ENCODE peak calls at places on chromosomes 7 and 10, in eight cellular contexts. One of them, this sample, is unnamed.

GRCh38 chr7:101106387-101106786 is 20.5 kb upstream of the SERPINE1 start:
- DNase-seq in heart left ventricle: no peak
- DNase-seq in CD8-positive, alpha-beta T cell: no peak
- DNase-seq in colonic mucosa: no peak
- DNase-seq in OCI-LY7: no peak
- DNase-seq in Peyer's patch: no peak
- DNase-seq in cardiac muscle cell: no peak
- DNase-seq in ovary: no peak
- DNase-seq in this sample: no peak

GRCh38 chr10:113539789-113540188 is 13.1 kb upstream of the HABP2 start:
- DNase-seq in Peyer's patch: no peak
- DNase-seq in OCI-LY7: no peak
- DNase-seq in CD8-positive, alpha-beta T cell: no peak
- DNase-seq in colonic mucosa: no peak
- DNase-seq in ovary: no peak
- DNase-seq in heart left ventricle: no peak
- DNase-seq in cardiac muscle cell: peak; percentile 33
- DNase-seq in this sample: peak; percentile 73

GRCh38 chr7:90945104-90945752 is 319.0 kb upstream of the FZD1 start:
- DNase-seq in Peyer's patch: no peak
- DNase-seq in CD8-positive, alpha-beta T cell: no peak
- DNase-seq in colonic mucosa: no peak
- DNase-seq in heart left ventricle: no peak
- DNase-seq in ovary: no peak
- DNase-seq in OCI-LY7: no peak
- DNase-seq in cardiac muscle cell: peak; percentile 82
- DNase-seq in this sample: no peak

GRCh38 chr10:119667562-119668328 is 16.6 kb downstream of the BAG3 start:
- DNase-seq in ovary: peak; percentile 43
- DNase-seq in OCI-LY7: no peak
- DNase-seq in cardiac muscle cell: peak; percentile 93
- DNase-seq in colonic mucosa: no peak
- DNase-seq in heart left ventricle: peak; percentile 88
- DNase-seq in CD8-positive, alpha-beta T cell: no peak
- DNase-seq in Peyer's patch: peak; percentile 16
- DNase-seq in this sample: no peak

GRCh38 chr7:20661884-20662283 is 46.4 kb downstream of the ABCB5 start:
- DNase-seq in colonic mucosa: no peak
- DNase-seq in heart left ventricle: no peak
- DNase-seq in OCI-LY7: no peak
- DNase-seq in CD8-positive, alpha-beta T cell: no peak
- DNase-seq in ovary: no peak
- DNase-seq in cardiac muscle cell: no peak
- DNase-seq in Peyer's patch: no peak
- DNase-seq in this sample: no peak

GRCh38 chr7:155515318-155515717 is 31.0 kb downstream of the CNPY1 start:
- DNase-seq in cardiac muscle cell: no peak
- DNase-seq in Peyer's patch: no peak
- DNase-seq in OCI-LY7: no peak
- DNase-seq in colonic mucosa: no peak
- DNase-seq in CD8-positive, alpha-beta T cell: no peak
- DNase-seq in heart left ventricle: no peak
- DNase-seq in ovary: no peak
- DNase-seq in this sample: no peak

GRCh38 chr10:102114861-102115618 is 5.1 kb downstream of the LDB1 start:
- DNase-seq in CD8-positive, alpha-beta T cell: peak; percentile 86
- DNase-seq in OCI-LY7: peak; percentile 87
- DNase-seq in colonic mucosa: peak; percentile 96
- DNase-seq in Peyer's patch: peak; percentile 96
- DNase-seq in heart left ventricle: peak; percentile 92
- DNase-seq in cardiac muscle cell: peak; percentile 84
- DNase-seq in ovary: peak; percentile 91
- DNase-seq in this sample: peak; percentile 91

GRCh38 chr7:155811560-155811894 is 736 bp downstream of the SHH start:
- DNase-seq in cardiac muscle cell: no peak
- DNase-seq in ovary: no peak
- DNase-seq in OCI-LY7: no peak
- DNase-seq in heart left ventricle: no peak
- DNase-seq in Peyer's patch: no peak
- DNase-seq in CD8-positive, alpha-beta T cell: no peak
- DNase-seq in colonic mucosa: peak; percentile 79
- DNase-seq in this sample: no peak

GRCh38 chr10:50625663-50626062 is 1.9 kb upstream of the SGMS1 start:
- DNase-seq in Peyer's patch: no peak
- DNase-seq in heart left ventricle: no peak
- DNase-seq in colonic mucosa: peak; percentile 36
- DNase-seq in CD8-positive, alpha-beta T cell: no peak
- DNase-seq in cardiac muscle cell: peak; percentile 36
- DNase-seq in ovary: no peak
- DNase-seq in OCI-LY7: peak; percentile 33
- DNase-seq in this sample: no peak

GRCh38 chr10:34049887-34050286 is 715.4 kb upstream of the NRP1 start:
- DNase-seq in CD8-positive, alpha-beta T cell: no peak
- DNase-seq in ovary: no peak
- DNase-seq in Peyer's patch: no peak
- DNase-seq in colonic mucosa: no peak
- DNase-seq in cardiac muscle cell: peak; percentile 59
- DNase-seq in OCI-LY7: no peak
- DNase-seq in heart left ventricle: no peak
- DNase-seq in this sample: no peak

GRCh38 chr7:137944168-137944567 is 57.7 kb downstream of the CREB3L2 start:
- DNase-seq in cardiac muscle cell: peak; percentile 30
- DNase-seq in CD8-positive, alpha-beta T cell: no peak
- DNase-seq in Peyer's patch: no peak
- DNase-seq in colonic mucosa: no peak
- DNase-seq in OCI-LY7: no peak
- DNase-seq in ovary: no peak
- DNase-seq in heart left ventricle: no peak
- DNase-seq in this sample: no peak

GRCh38 chr7:22219739-22220493 is 137.0 kb downstream of the RAPGEF5 start:
- DNase-seq in CD8-positive, alpha-beta T cell: no peak
- DNase-seq in OCI-LY7: no peak
- DNase-seq in ovary: no peak
- DNase-seq in heart left ventricle: no peak
- DNase-seq in colonic mucosa: no peak
- DNase-seq in cardiac muscle cell: peak; percentile 68
- DNase-seq in Peyer's patch: no peak
- DNase-seq in this sample: no peak

GRCh38 chr10:47048533-47048905 is 137.3 kb downstream of the PTPN20 start:
- DNase-seq in OCI-LY7: no peak
- DNase-seq in colonic mucosa: no peak
- DNase-seq in CD8-positive, alpha-beta T cell: no peak
- DNase-seq in heart left ventricle: peak; percentile 7
- DNase-seq in cardiac muscle cell: peak; percentile 51
- DNase-seq in Peyer's patch: no peak
- DNase-seq in ovary: no peak
- DNase-seq in this sample: peak; percentile 54

GRCh38 chr10:23293145-23293724 is 51.4 kb downstream of the C10orf67 start:
- DNase-seq in heart left ventricle: no peak
- DNase-seq in OCI-LY7: peak; percentile 50
- DNase-seq in Peyer's patch: no peak
- DNase-seq in CD8-positive, alpha-beta T cell: no peak
- DNase-seq in cardiac muscle cell: peak; percentile 52
- DNase-seq in colonic mucosa: peak; percentile 27
- DNase-seq in ovary: no peak
- DNase-seq in this sample: no peak

GRCh38 chr7:6237002-6237401 is 35.4 kb downstream of the CYTH3 start:
- DNase-seq in cardiac muscle cell: no peak
- DNase-seq in Peyer's patch: no peak
- DNase-seq in OCI-LY7: no peak
- DNase-seq in heart left ventricle: no peak
- DNase-seq in ovary: no peak
- DNase-seq in CD8-positive, alpha-beta T cell: no peak
- DNase-seq in colonic mucosa: no peak
- DNase-seq in this sample: no peak

GRCh38 chr10:20277820-20278219 is 461.6 kb downstream of the PLXDC2 start:
- DNase-seq in OCI-LY7: no peak
- DNase-seq in CD8-positive, alpha-beta T cell: no peak
- DNase-seq in heart left ventricle: no peak
- DNase-seq in ovary: no peak
- DNase-seq in cardiac muscle cell: no peak
- DNase-seq in colonic mucosa: no peak
- DNase-seq in Peyer's patch: no peak
- DNase-seq in this sample: no peak

GRCh38 chr10:127149613-127150081 is 46.7 kb downstream of the INSYN2A start:
- DNase-seq in CD8-positive, alpha-beta T cell: no peak
- DNase-seq in Peyer's patch: no peak
- DNase-seq in colonic mucosa: no peak
- DNase-seq in ovary: no peak
- DNase-seq in cardiac muscle cell: peak; percentile 10
- DNase-seq in OCI-LY7: no peak
- DNase-seq in heart left ventricle: no peak
- DNase-seq in this sample: no peak

GRCh38 chr10:72883861-72884260 is 9.7 kb upstream of the OIT3 start:
- DNase-seq in Peyer's patch: no peak
- DNase-seq in colonic mucosa: no peak
- DNase-seq in ovary: no peak
- DNase-seq in cardiac muscle cell: no peak
- DNase-seq in OCI-LY7: no peak
- DNase-seq in heart left ventricle: no peak
- DNase-seq in CD8-positive, alpha-beta T cell: no peak
- DNase-seq in this sample: no peak

GRCh38 chr10:103690281-103690680 is 165.1 kb downstream of the SH3PXD2A start:
- DNase-seq in colonic mucosa: no peak
- DNase-seq in ovary: no peak
- DNase-seq in heart left ventricle: no peak
- DNase-seq in CD8-positive, alpha-beta T cell: no peak
- DNase-seq in cardiac muscle cell: no peak
- DNase-seq in OCI-LY7: no peak
- DNase-seq in Peyer's patch: no peak
- DNase-seq in this sample: no peak

GRCh38 chr10:91162050-91162494 is 58.4 kb upstream of the PCGF5 start:
- DNase-seq in Peyer's patch: no peak
- DNase-seq in colonic mucosa: no peak
- DNase-seq in heart left ventricle: no peak
- DNase-seq in cardiac muscle cell: peak; percentile 24
- DNase-seq in ovary: no peak
- DNase-seq in CD8-positive, alpha-beta T cell: no peak
- DNase-seq in OCI-LY7: no peak
- DNase-seq in this sample: no peak

GRCh38 chr7:130095812-130096211 is 25.5 kb downstream of the KLHDC10 start:
- DNase-seq in colonic mucosa: no peak
- DNase-seq in ovary: no peak
- DNase-seq in heart left ventricle: no peak
- DNase-seq in cardiac muscle cell: no peak
- DNase-seq in CD8-positive, alpha-beta T cell: no peak
- DNase-seq in Peyer's patch: no peak
- DNase-seq in OCI-LY7: no peak
- DNase-seq in this sample: no peak

GRCh38 chr10:7945469-7946187 is 108.9 kb upstream of the GATA3 start:
- DNase-seq in CD8-positive, alpha-beta T cell: no peak
- DNase-seq in OCI-LY7: no peak
- DNase-seq in cardiac muscle cell: no peak
- DNase-seq in colonic mucosa: no peak
- DNase-seq in heart left ventricle: no peak
- DNase-seq in Peyer's patch: no peak
- DNase-seq in ovary: no peak
- DNase-seq in this sample: no peak

GRCh38 chr7:1030444-1031070 is 13.8 kb upstream of the GPR146 start:
- DNase-seq in Peyer's patch: no peak
- DNase-seq in CD8-positive, alpha-beta T cell: no peak
- DNase-seq in colonic mucosa: no peak
- DNase-seq in cardiac muscle cell: no peak
- DNase-seq in ovary: no peak
- DNase-seq in heart left ventricle: no peak
- DNase-seq in OCI-LY7: peak; percentile 78
- DNase-seq in this sample: no peak

GRCh38 chr10:46236537-46236887 is 50.3 kb upstream of the ANTXRL start:
- DNase-seq in CD8-positive, alpha-beta T cell: peak; percentile 5
- DNase-seq in cardiac muscle cell: no peak
- DNase-seq in heart left ventricle: no peak
- DNase-seq in Peyer's patch: peak; percentile 3
- DNase-seq in OCI-LY7: no peak
- DNase-seq in ovary: no peak
- DNase-seq in colonic mucosa: peak; percentile 7
- DNase-seq in this sample: no peak

GRCh38 chr10:19713800-19714525 is 102.3 kb upstream of the PLXDC2 start:
- DNase-seq in OCI-LY7: no peak
- DNase-seq in heart left ventricle: no peak
- DNase-seq in CD8-positive, alpha-beta T cell: no peak
- DNase-seq in colonic mucosa: no peak
- DNase-seq in ovary: no peak
- DNase-seq in Peyer's patch: no peak
- DNase-seq in cardiac muscle cell: peak; percentile 46
- DNase-seq in this sample: no peak

GRCh38 chr10:44981172-44982113 is 2.8 kb upstream of the DEPP1 start:
- DNase-seq in cardiac muscle cell: peak; percentile 89
- DNase-seq in Peyer's patch: no peak
- DNase-seq in heart left ventricle: peak; percentile 79
- DNase-seq in ovary: peak; percentile 39
- DNase-seq in CD8-positive, alpha-beta T cell: no peak
- DNase-seq in colonic mucosa: no peak
- DNase-seq in OCI-LY7: no peak
- DNase-seq in this sample: peak; percentile 14
- H3K4me1 ChIP-seq in cardiac muscle cell: peaks cover 61% of the 10 kb centered on the region
- H3K4me1 ChIP-seq in Peyer's patch: no peaks in the 10 kb centered on the region
- H3K4me1 ChIP-seq in heart left ventricle: peaks cover 14% of the 10 kb centered on the region
- H3K4me1 ChIP-seq in ovary: peaks cover 52% of the 10 kb centered on the region
- H3K4me1 ChIP-seq in CD8-positive, alpha-beta T cell: no peaks in the 10 kb centered on the region
- H3K4me1 ChIP-seq in colonic mucosa: peaks cover 19% of the 10 kb centered on the region
- H3K4me1 ChIP-seq in OCI-LY7: no peaks in the 10 kb centered on the region
- H3K4me1 ChIP-seq in this sample: peaks cover 60% of the 10 kb centered on the region

GRCh38 chr7:17302575-17303142 is 4.2 kb downstream of the AHR start:
- DNase-seq in colonic mucosa: no peak
- DNase-seq in Peyer's patch: no peak
- DNase-seq in CD8-positive, alpha-beta T cell: no peak
- DNase-seq in cardiac muscle cell: peak; percentile 47
- DNase-seq in heart left ventricle: no peak
- DNase-seq in OCI-LY7: no peak
- DNase-seq in ovary: no peak
- DNase-seq in this sample: no peak
- H3K4me3 ChIP-seq in colonic mucosa: no peak overlapping the region
- H3K4me3 ChIP-seq in Peyer's patch: no peak overlapping the region
- H3K4me3 ChIP-seq in CD8-positive, alpha-beta T cell: no peak overlapping the region
- H3K4me3 ChIP-seq in cardiac muscle cell: no peak overlapping the region
- H3K4me3 ChIP-seq in heart left ventricle: peak overlapping the region; percentile 18
- H3K4me3 ChIP-seq in OCI-LY7: no peak overlapping the region
- H3K4me3 ChIP-seq in ovary: no peak overlapping the region
- H3K4me3 ChIP-seq in this sample: no peak overlapping the region

GRCh38 chr10:66844176-66844947 is 81.5 kb upstream of the LRRTM3 start:
- DNase-seq in colonic mucosa: no peak
- DNase-seq in ovary: no peak
- DNase-seq in heart left ventricle: no peak
- DNase-seq in OCI-LY7: no peak
- DNase-seq in cardiac muscle cell: peak; percentile 13
- DNase-seq in CD8-positive, alpha-beta T cell: no peak
- DNase-seq in Peyer's patch: no peak
- DNase-seq in this sample: no peak
- TF ChIP-seq CTCF in colonic mucosa: no peak
- TF ChIP-seq CTCF in ovary: no peak
- TF ChIP-seq CTCF in heart left ventricle: no peak
- TF ChIP-seq CTCF in OCI-LY7: no peak
- TF ChIP-seq CTCF in cardiac muscle cell: no peak
- TF ChIP-seq CTCF in CD8-positive, alpha-beta T cell: no peak
- TF ChIP-seq CTCF in Peyer's patch: no peak
- TF ChIP-seq CTCF in this sample: no peak

DNA sequence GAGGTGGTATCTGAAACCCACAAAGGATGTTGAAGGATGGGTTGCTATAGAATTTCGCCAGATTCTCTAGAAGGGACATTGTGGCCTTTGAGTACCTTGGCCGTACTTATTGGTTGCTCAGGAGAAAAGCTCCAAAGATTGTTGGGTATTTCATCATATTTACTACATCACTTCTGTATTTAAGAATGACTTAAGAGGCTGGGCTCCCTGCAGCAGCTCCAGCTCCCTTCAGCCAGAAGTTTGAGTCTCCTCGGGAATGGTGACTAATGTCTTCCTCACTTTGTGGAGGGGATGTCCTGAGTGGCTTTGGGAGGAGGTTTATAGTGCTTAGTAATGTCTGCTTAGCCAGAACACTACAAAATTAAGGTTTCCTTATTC is 18.1 kb downstream of the MINDY4 start:
- DNase-seq in cardiac muscle cell: peak; percentile 82
- DNase-seq in Peyer's patch: no peak
- DNase-seq in heart left ventricle: peak; percentile 56
- DNase-seq in colonic mucosa: no peak
- DNase-seq in OCI-LY7: no peak
- DNase-seq in CD8-positive, alpha-beta T cell: no peak
- DNase-seq in ovary: no peak
- DNase-seq in this sample: no peak
- H3K4me1 ChIP-seq in cardiac muscle cell: no peaks in the 10 kb centered on the region
- H3K4me1 ChIP-seq in Peyer's patch: no peaks in the 10 kb centered on the region
- H3K4me1 ChIP-seq in heart left ventricle: no peaks in the 10 kb centered on the region
- H3K4me1 ChIP-seq in colonic mucosa: no peaks in the 10 kb centered on the region
- H3K4me1 ChIP-seq in OCI-LY7: no peaks in the 10 kb centered on the region
- H3K4me1 ChIP-seq in CD8-positive, alpha-beta T cell: no peaks in the 10 kb centered on the region
- H3K4me1 ChIP-seq in ovary: no peaks in the 10 kb centered on the region
- H3K4me1 ChIP-seq in this sample: no peaks in the 10 kb centered on the region